ENCODE peak calls at places on chromosomes 4 and X, in four cellular contexts. D is fibroblast of lung, U is lower leg skin, Q is brain microvascular endothelial cell. G is an unnamed sample.

GRCh38 chr4:112170451-112170993 is 25.3 kb downstream of the FAM241A start:
- DNase-seq in D (peak), U (no peak), Q (peak), G (no peak)

GRCh38 chr4:125765936-125766335 is 451.2 kb downstream of the FAT4 start:
- DNase-seq in U (no peak), D (peak), Q (no peak), G (no peak)

GRCh38 chrX:100445593-100445992 is 35.5 kb upstream of the PCDH19 start:
- DNase-seq in Q (no peak), D (no peak), U (no peak), G (no peak)

GRCh38 chr4:176988226-176988625 is 195.5 kb upstream of the VEGFC start:
- DNase-seq in D (peak), U (no peak), Q (peak), G (no peak)

GRCh38 chr4:137310156-137310555 is 222.1 kb downstream of the PCDH18 start:
- DNase-seq in D (no peak), Q (peak), U (no peak), G (no peak)

GRCh38 chr4:77172336-77172735 is 15.3 kb downstream of the CCNG2 start:
- DNase-seq in D (peak), U (no peak), Q (peak), G (no peak)

GRCh38 chr4:79923290-79923689 is 149.7 kb downstream of the ANTXR2 start:
- DNase-seq in Q (no peak), U (no peak), D (no peak), G (no peak)

GRCh38 chr4:89101256-89102161 is 9.8 kb upstream of the TIGD2 start:
- DNase-seq in D (no peak), U (no peak), Q (no peak), G (no peak)

GRCh38 chrX:101410461-101410860 is 2.4 kb downstream of the HNRNPH2 start:
- DNase-seq in Q (no peak), D (no peak), U (no peak), G (no peak)

GRCh38 chr4:54217642-54218486 is 11.2 kb upstream of the PDGFRA start:
- DNase-seq in D (peak), Q (peak), U (peak), G (peak)

GRCh38 chrX:49039598-49040375 is 3.4 kb downstream of the TFE3 start:
- DNase-seq in Q (peak), U (peak), D (peak), G (peak)

GRCh38 chr4:24521544-24521943 is 62.8 kb downstream of the DHX15 start:
- DNase-seq in Q (no peak), D (no peak), U (no peak), G (no peak)

GRCh38 chr4:184433258-184433892 is 41.0 kb downstream of the IRF2 start:
- DNase-seq in Q (no peak), U (no peak), D (peak), G (no peak)

GRCh38 chrX:47687249-47687648 is 28.3 kb upstream of the UXT start:
- DNase-seq in D (no peak), U (no peak), Q (no peak), G (no peak)

GRCh38 chr4:103168993-103169392 is 29.1 kb downstream of the CENPE start:
- DNase-seq in U (no peak), D (no peak), Q (no peak), G (no peak)

GRCh38 chr4:164134388-164134787 is 619.5 kb upstream of the SMIM31 start:
- DNase-seq in Q (no peak), D (no peak), U (no peak), G (no peak)

GRCh38 chr4:138035781-138036258 is 206.3 kb downstream of the SLC7A11 start:
- DNase-seq in Q (peak), D (peak), U (no peak), G (no peak)

GRCh38 chr4:4594531-4594930 is 52.7 kb upstream of the STX18 start:
- DNase-seq in Q (no peak), U (peak), D (no peak), G (no peak)

GRCh38 chrX:154660506-154660905 is 7.1 kb upstream of the CTAG2 start:
- DNase-seq in Q (no peak), D (no peak), U (no peak), G (no peak)

GRCh38 chr4:77044458-77045124 is 31.2 kb downstream of the CCNI start:
- DNase-seq in Q (no peak), D (peak), U (no peak), G (no peak)

GRCh38 chr4:138663883-138664282 is 351.7 kb upstream of the NOCT start:
- DNase-seq in D (no peak), U (no peak), Q (no peak), G (no peak)

GRCh38 chr4:75702919-75703411 is 21.4 kb upstream of the USO1 start:
- DNase-seq in U (peak), D (no peak), Q (no peak), G (no peak)

GRCh38 chr4:78876568-78877320 is 62.5 kb downstream of the PAQR3 start:
- DNase-seq in D (peak), U (no peak), Q (no peak), G (no peak)

GRCh38 chr4:169079942-169080827 is 70.1 kb upstream of the CBR4 start:
- DNase-seq in U (peak), D (peak), Q (peak), G (peak)

GRCh38 chr4:107131295-107131694 is 95.2 kb upstream of the DKK2 start:
- DNase-seq in Q (no peak), D (peak), U (no peak), G (no peak)

GRCh38 chr4:151021637-151022334 is 6.7 kb upstream of the LRBA start:
- DNase-seq in Q (no peak), D (no peak), U (peak), G (no peak)

GRCh38 chrX:111411591-111412371 is at the start of gene DCX:
- DNase-seq in U (no peak), Q (no peak), D (no peak), G (no peak)

GRCh38 chrX:103538728-103539127 is 19.4 kb upstream of the RAB40A start:
- DNase-seq in Q (no peak), U (no peak), D (peak), G (no peak)

GRCh38 chr4:104490096-104490769 is 4.5 kb downstream of the CXXC4 start:
- DNase-seq in D (peak), Q (no peak), U (no peak), G (no peak)

GRCh38 chrX:66676990-66677389 is 38.1 kb upstream of the EDA2R start:
- DNase-seq in U (no peak), Q (peak), D (peak), G (no peak)

GRCh38 chr4:183936574-183937335 is 31.6 kb downstream of the STOX2 start:
- DNase-seq in D (no peak), U (no peak), Q (no peak), G (no peak)

GRCh38 chr4:24770111-24770584 is 25.2 kb upstream of the SOD3 start:
- DNase-seq in Q (peak), U (no peak), D (peak), G (no peak)

GRCh38 chr4:53592128-53592527 is 842 bp upstream of the LNX1 start:
- DNase-seq in U (no peak), D (peak), Q (no peak), G (no peak)

GRCh38 chrX:48761674-48762471 is at the start of gene GLOD5:
- DNase-seq in Q (no peak), D (no peak), U (no peak), G (no peak)

GRCh38 chrX:33156152-33156726 is 55.1 kb downstream of the DMD start:
- DNase-seq in D (no peak), Q (no peak), U (no peak), G (no peak)

GRCh38 chrX:44937606-44938005 is 64.6 kb downstream of the KDM6A start:
- DNase-seq in Q (no peak), U (no peak), D (no peak), G (no peak)

GRCh38 chr4:40630335-40631021 is 814 bp upstream of the RBM47 start:
- DNase-seq in Q (no peak), D (no peak), U (no peak), G (peak)

GRCh38 chr4:130110760-130111159 is 1014.8 kb downstream of the C4orf33 start:
- DNase-seq in Q (no peak), D (no peak), U (no peak), G (no peak)

GRCh38 chrX:20729421-20729820 is 462.7 kb upstream of the RPS6KA3 start:
- DNase-seq in Q (no peak), U (no peak), D (peak), G (no peak)

GRCh38 chrX:69319376-69319775 is 154.1 kb upstream of the PJA1 start:
- DNase-seq in Q (no peak), D (no peak), U (peak), G (no peak)

DNA sequence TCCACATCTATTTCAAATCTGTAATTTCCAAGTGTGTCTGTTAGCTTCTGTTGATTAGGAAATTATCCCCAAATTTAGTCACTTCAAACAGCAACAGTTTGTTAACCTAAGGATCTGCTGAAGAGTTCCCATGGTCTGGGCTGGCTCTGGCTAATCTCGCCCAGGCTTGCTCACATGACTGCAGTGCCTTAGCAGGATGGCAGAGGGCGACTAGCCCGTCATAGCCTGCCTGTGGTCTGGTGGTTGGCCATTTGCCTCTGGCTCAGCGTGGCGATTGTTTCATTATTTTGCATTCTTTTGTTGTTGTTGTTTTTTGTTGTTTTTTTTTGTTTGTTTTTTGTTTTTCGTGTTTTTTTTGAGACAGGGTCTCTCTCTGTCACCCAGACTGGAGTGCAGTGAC is 264.0 kb downstream of the TRIML1 start:
- DNase-seq in U (no peak), D (no peak), Q (no peak), G (no peak)
- TF ChIP-seq CTCF in U (no peak), D (no peak), Q (no peak), G (no peak)

DNA sequence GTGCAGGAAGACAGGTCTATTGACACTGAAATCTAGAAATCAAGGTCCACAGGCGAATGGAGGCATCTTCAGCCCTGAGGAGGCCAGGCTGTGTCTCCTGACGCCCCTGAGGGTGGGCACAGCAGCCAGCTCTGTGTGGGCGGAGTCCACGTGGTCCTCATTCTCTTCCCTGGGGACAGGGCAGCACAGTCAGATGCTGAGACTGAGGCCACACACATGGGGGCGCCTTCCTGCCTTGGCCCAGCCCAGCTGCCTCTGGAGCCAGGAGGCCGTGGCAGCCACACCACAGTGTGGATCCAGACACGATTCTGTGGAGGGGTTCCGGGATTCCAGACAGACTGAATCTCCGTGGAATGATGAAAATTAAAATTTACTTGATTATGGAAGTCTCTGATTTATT is 20.8 kb downstream of the FGFR3 start:
- DNase-seq in Q (no peak), U (no peak), D (no peak), G (no peak)
- TF ChIP-seq CTCF in Q (peak), U (no peak), D (peak), G (no peak)

GRCh38 chr4:3045500-3045850 is 28.9 kb downstream of the HTT-AS start:
- DNase-seq in Q (peak), D (peak), U (peak), G (peak)
- TF ChIP-seq CTCF in Q (no peak), D (no peak), U (no peak), G (no peak)

DNA sequence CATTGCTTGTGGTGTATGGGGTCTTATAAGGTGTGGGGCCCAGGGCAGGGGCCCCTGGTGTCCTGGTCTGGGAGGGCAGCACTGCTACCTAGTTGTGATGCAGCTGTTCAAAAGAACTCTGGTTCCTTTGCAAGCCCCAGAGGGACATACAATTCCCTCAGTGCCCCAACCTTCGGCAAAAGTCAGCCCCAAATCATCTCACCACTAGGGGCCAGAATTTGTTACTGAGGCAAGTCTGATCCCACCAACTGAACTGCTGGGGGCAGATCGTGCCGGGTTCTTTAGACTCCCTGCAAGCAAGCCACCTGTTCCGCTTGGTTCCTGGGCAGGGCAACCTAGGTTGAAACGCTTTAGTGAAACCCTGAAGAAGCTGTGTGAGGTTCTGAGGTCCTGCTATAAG is 180.1 kb upstream of the S100G start:
- DNase-seq in U (no peak), D (no peak), Q (no peak), G (no peak)
- TF ChIP-seq CTCF in U (no peak), D (no peak), Q (peak), G (no peak)

GRCh38 chr4:86976801-86977485 is 42.1 kb downstream of the AFF1 start:
- DNase-seq in U (no peak), D (no peak), Q (no peak), G (no peak)
- TF ChIP-seq CTCF in U (no peak), D (no peak), Q (no peak), G (no peak)

GRCh38 chr4:154686838-154687237 is 57.0 kb upstream of the LRAT start:
- DNase-seq in Q (no peak), U (no peak), D (peak), G (no peak)
- TF ChIP-seq CTCF in Q (peak), U (no peak), D (no peak), G (no peak)

GRCh38 chr4:73131281-73131680 is 61.8 kb upstream of the COX18 start:
- DNase-seq in U (no peak), Q (no peak), D (no peak), G (no peak)
- TF ChIP-seq CTCF in U (no peak), Q (no peak), D (no peak), G (no peak)

GRCh38 chrX:132948648-132949260 is 9.7 kb downstream of the HS6ST2 start:
- DNase-seq in D (no peak), Q (no peak), U (no peak), G (no peak)
- TF ChIP-seq CTCF in D (peak), Q (peak), U (no peak), G (no peak)